ENCODE peak calls at places on chromosomes 6 and 20, in nine cellular contexts. One of them, this sample, is unnamed.

GRCh38 chr6:32868257-32868788 is 14.3 kb downstream of the PSMB9 start:
- DNase-seq in sigmoid colon: peak; percentile 87
- DNase-seq in fibroblast of pulmonary artery: peak; percentile 83
- DNase-seq in spleen: peak; percentile 90
- DNase-seq in fibroblast of lung: peak; percentile 53
- DNase-seq in transverse colon: peak; percentile 86
- DNase-seq in HCT116: peak; percentile 63
- DNase-seq in Peyer's patch: peak; percentile 81
- DNase-seq in lower lobe of right lung: peak; percentile 76
- DNase-seq in this sample: no peak

GRCh38 chr20:20611165-20611564 is 101.3 kb downstream of the RALGAPA2 start:
- DNase-seq in sigmoid colon: no peak
- DNase-seq in fibroblast of pulmonary artery: no peak
- DNase-seq in spleen: no peak
- DNase-seq in fibroblast of lung: no peak
- DNase-seq in transverse colon: no peak
- DNase-seq in HCT116: no peak
- DNase-seq in Peyer's patch: no peak
- DNase-seq in lower lobe of right lung: no peak
- DNase-seq in this sample: no peak

GRCh38 chr6:36127462-36128016 is 2.8 kb upstream of the MAPK13 start:
- DNase-seq in sigmoid colon: peak; percentile 77
- DNase-seq in fibroblast of pulmonary artery: peak; percentile 89
- DNase-seq in spleen: peak; percentile 92
- DNase-seq in fibroblast of lung: peak; percentile 79
- DNase-seq in transverse colon: no peak
- DNase-seq in HCT116: no peak
- DNase-seq in Peyer's patch: no peak
- DNase-seq in lower lobe of right lung: peak; percentile 86
- DNase-seq in this sample: no peak

GRCh38 chr6:2478200-2478599 is 232.8 kb upstream of the GMDS start:
- DNase-seq in sigmoid colon: no peak
- DNase-seq in fibroblast of pulmonary artery: peak; percentile 49
- DNase-seq in spleen: no peak
- DNase-seq in fibroblast of lung: peak; percentile 74
- DNase-seq in transverse colon: no peak
- DNase-seq in HCT116: no peak
- DNase-seq in Peyer's patch: no peak
- DNase-seq in lower lobe of right lung: no peak
- DNase-seq in this sample: no peak

GRCh38 chr20:49287555-49288249 is 9.8 kb upstream of the ZNFX1 start:
- DNase-seq in sigmoid colon: no peak
- DNase-seq in fibroblast of pulmonary artery: peak; percentile 75
- DNase-seq in spleen: no peak
- DNase-seq in fibroblast of lung: peak; percentile 82
- DNase-seq in transverse colon: no peak
- DNase-seq in HCT116: no peak
- DNase-seq in Peyer's patch: no peak
- DNase-seq in lower lobe of right lung: no peak
- DNase-seq in this sample: no peak

GRCh38 chr20:47703748-47704147 is 81.5 kb downstream of the SULF2 start:
- DNase-seq in sigmoid colon: no peak
- DNase-seq in fibroblast of pulmonary artery: peak; percentile 56
- DNase-seq in spleen: no peak
- DNase-seq in fibroblast of lung: peak; percentile 55
- DNase-seq in transverse colon: no peak
- DNase-seq in HCT116: no peak
- DNase-seq in Peyer's patch: no peak
- DNase-seq in lower lobe of right lung: no peak
- DNase-seq in this sample: no peak

GRCh38 chr6:162379762-162380409 is 347.7 kb downstream of the PRKN start:
- DNase-seq in sigmoid colon: no peak
- DNase-seq in fibroblast of pulmonary artery: no peak
- DNase-seq in spleen: no peak
- DNase-seq in fibroblast of lung: peak; percentile 45
- DNase-seq in transverse colon: no peak
- DNase-seq in HCT116: no peak
- DNase-seq in Peyer's patch: no peak
- DNase-seq in lower lobe of right lung: no peak
- DNase-seq in this sample: no peak

GRCh38 chr20:12744026-12744425 is 264.7 kb upstream of the SPTLC3 start:
- DNase-seq in sigmoid colon: no peak
- DNase-seq in fibroblast of pulmonary artery: no peak
- DNase-seq in spleen: no peak
- DNase-seq in fibroblast of lung: no peak
- DNase-seq in transverse colon: no peak
- DNase-seq in HCT116: no peak
- DNase-seq in Peyer's patch: no peak
- DNase-seq in lower lobe of right lung: no peak
- DNase-seq in this sample: no peak

GRCh38 chr6:45538636-45539035 is 160.9 kb upstream of the SUPT3H start:
- DNase-seq in sigmoid colon: peak; percentile 83
- DNase-seq in fibroblast of pulmonary artery: peak; percentile 13
- DNase-seq in spleen: no peak
- DNase-seq in fibroblast of lung: no peak
- DNase-seq in transverse colon: no peak
- DNase-seq in HCT116: no peak
- DNase-seq in Peyer's patch: no peak
- DNase-seq in lower lobe of right lung: no peak
- DNase-seq in this sample: peak; percentile 40

GRCh38 chr6:12504325-12504966 is 212.1 kb upstream of the PHACTR1 start:
- DNase-seq in sigmoid colon: no peak
- DNase-seq in fibroblast of pulmonary artery: peak; percentile 23
- DNase-seq in spleen: no peak
- DNase-seq in fibroblast of lung: no peak
- DNase-seq in transverse colon: peak; percentile 29
- DNase-seq in HCT116: peak; percentile 48
- DNase-seq in Peyer's patch: no peak
- DNase-seq in lower lobe of right lung: no peak
- DNase-seq in this sample: no peak
- TF ChIP-seq CTCF in sigmoid colon: no peak
- TF ChIP-seq CTCF in fibroblast of pulmonary artery: peak; percentile 47
- TF ChIP-seq CTCF in spleen: peak; percentile 33
- TF ChIP-seq CTCF in fibroblast of lung: peak; percentile 40
- TF ChIP-seq CTCF in transverse colon: peak; percentile 42
- TF ChIP-seq CTCF in HCT116: peak; percentile 76
- TF ChIP-seq CTCF in Peyer's patch: peak; percentile 59
- TF ChIP-seq CTCF in lower lobe of right lung: peak; percentile 43
- TF ChIP-seq CTCF in this sample: peak; percentile 57

GRCh38 chr6:167517546-167517945 is 192.7 kb downstream of the TTLL2 start:
- DNase-seq in sigmoid colon: no peak
- DNase-seq in fibroblast of pulmonary artery: no peak
- DNase-seq in spleen: no peak
- DNase-seq in fibroblast of lung: no peak
- DNase-seq in transverse colon: no peak
- DNase-seq in HCT116: no peak
- DNase-seq in Peyer's patch: no peak
- DNase-seq in lower lobe of right lung: no peak
- DNase-seq in this sample: no peak
- H3K4me3 ChIP-seq in sigmoid colon: no peak overlapping the region
- H3K4me3 ChIP-seq in fibroblast of pulmonary artery: no peak overlapping the region
- H3K4me3 ChIP-seq in spleen: no peak overlapping the region
- H3K4me3 ChIP-seq in fibroblast of lung: no peak overlapping the region
- H3K4me3 ChIP-seq in transverse colon: no peak overlapping the region
- H3K4me3 ChIP-seq in HCT116: no peak overlapping the region
- H3K4me3 ChIP-seq in Peyer's patch: no peak overlapping the region
- H3K4me3 ChIP-seq in lower lobe of right lung: no peak overlapping the region
- H3K4me3 ChIP-seq in this sample: no peak overlapping the region

GRCh38 chr6:88492824-88493223 is 326.7 kb upstream of the CNR1 start:
- DNase-seq in sigmoid colon: no peak
- DNase-seq in fibroblast of pulmonary artery: peak; percentile 63
- DNase-seq in spleen: no peak
- DNase-seq in fibroblast of lung: peak; percentile 40
- DNase-seq in transverse colon: no peak
- DNase-seq in HCT116: peak; percentile 22
- DNase-seq in Peyer's patch: no peak
- DNase-seq in lower lobe of right lung: no peak
- DNase-seq in this sample: no peak
- TF ChIP-seq CTCF in sigmoid colon: no peak
- TF ChIP-seq CTCF in fibroblast of pulmonary artery: peak; percentile 55
- TF ChIP-seq CTCF in spleen: no peak
- TF ChIP-seq CTCF in fibroblast of lung: peak; percentile 38
- TF ChIP-seq CTCF in transverse colon: no peak
- TF ChIP-seq CTCF in HCT116: peak; percentile 52
- TF ChIP-seq CTCF in Peyer's patch: no peak
- TF ChIP-seq CTCF in lower lobe of right lung: peak; percentile 44
- TF ChIP-seq CTCF in this sample: peak; percentile 30

DNA sequence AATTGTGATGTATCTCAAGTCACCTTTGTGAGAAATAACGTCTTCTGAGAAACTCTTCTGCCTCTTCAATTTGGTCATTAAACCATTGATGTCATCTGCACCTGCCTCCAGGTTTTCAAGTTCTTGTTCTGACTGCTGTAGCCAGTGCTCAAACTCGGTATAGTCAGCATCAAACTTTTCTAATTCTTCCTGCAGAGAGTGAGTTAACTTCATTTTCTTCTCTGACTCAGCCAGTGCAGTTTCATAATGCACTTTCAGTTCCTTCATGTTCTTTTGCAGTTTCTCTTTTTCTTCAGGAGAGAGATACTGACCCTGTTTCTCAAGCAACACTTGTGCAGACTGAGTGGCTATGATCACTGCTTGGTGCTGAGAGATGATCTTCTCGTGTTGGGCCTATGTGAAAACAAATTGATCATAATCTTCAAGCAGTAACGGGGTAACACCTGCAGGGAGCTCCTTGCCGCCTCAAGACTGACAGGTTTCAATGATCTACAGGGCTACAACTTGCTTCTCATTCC is 48.8 kb downstream of the DST start:
- DNase-seq in sigmoid colon: no peak
- DNase-seq in fibroblast of pulmonary artery: peak; percentile 22
- DNase-seq in spleen: no peak
- DNase-seq in fibroblast of lung: no peak
- DNase-seq in transverse colon: no peak
- DNase-seq in HCT116: no peak
- DNase-seq in Peyer's patch: no peak
- DNase-seq in lower lobe of right lung: no peak
- DNase-seq in this sample: no peak
- H3K4me3 ChIP-seq in sigmoid colon: no peak overlapping the region
- H3K4me3 ChIP-seq in fibroblast of pulmonary artery: no peak overlapping the region
- H3K4me3 ChIP-seq in spleen: no peak overlapping the region
- H3K4me3 ChIP-seq in fibroblast of lung: no peak overlapping the region
- H3K4me3 ChIP-seq in transverse colon: no peak overlapping the region
- H3K4me3 ChIP-seq in HCT116: no peak overlapping the region
- H3K4me3 ChIP-seq in Peyer's patch: no peak overlapping the region
- H3K4me3 ChIP-seq in lower lobe of right lung: no peak overlapping the region
- H3K4me3 ChIP-seq in this sample: no peak overlapping the region

This sample was measured in HFF-Myc.